ENCODE peak calls at places on chromosomes 3 and 15, in ten cellular contexts. One of them, this sample, is unnamed.

GRCh38 chr3:127263586-127264231 is 24.1 kb downstream of the PRR20G start:
- DNase-seq in GM23338: no peak
- DNase-seq in hepatocyte: no peak
- DNase-seq in astrocyte: no peak
- DNase-seq in tibial artery: no peak
- DNase-seq in Panc1: no peak
- DNase-seq in OCI-LY7: no peak
- DNase-seq in body of pancreas: no peak
- DNase-seq in foreskin keratinocyte: no peak
- DNase-seq in fibroblast of lung: no peak
- DNase-seq in this sample: peak; percentile 21

GRCh38 chr15:43102181-43102580 is 3.7 kb downstream of the UBR1 start:
- DNase-seq in GM23338: no peak
- DNase-seq in hepatocyte: no peak
- DNase-seq in astrocyte: no peak
- DNase-seq in tibial artery: no peak
- DNase-seq in Panc1: no peak
- DNase-seq in OCI-LY7: no peak
- DNase-seq in body of pancreas: no peak
- DNase-seq in foreskin keratinocyte: no peak
- DNase-seq in fibroblast of lung: no peak
- DNase-seq in this sample: no peak

GRCh38 chr3:16182612-16183011 is 8.1 kb downstream of the GALNT15 start:
- DNase-seq in GM23338: no peak
- DNase-seq in hepatocyte: no peak
- DNase-seq in astrocyte: no peak
- DNase-seq in tibial artery: peak; percentile 22
- DNase-seq in Panc1: no peak
- DNase-seq in OCI-LY7: no peak
- DNase-seq in body of pancreas: no peak
- DNase-seq in foreskin keratinocyte: no peak
- DNase-seq in fibroblast of lung: no peak
- DNase-seq in this sample: no peak

GRCh38 chr15:69830425-69830824 is 267.3 kb downstream of the TLE3 start:
- DNase-seq in GM23338: no peak
- DNase-seq in hepatocyte: no peak
- DNase-seq in astrocyte: no peak
- DNase-seq in tibial artery: no peak
- DNase-seq in Panc1: no peak
- DNase-seq in OCI-LY7: no peak
- DNase-seq in body of pancreas: no peak
- DNase-seq in foreskin keratinocyte: no peak
- DNase-seq in fibroblast of lung: no peak
- DNase-seq in this sample: no peak

GRCh38 chr3:131702156-131702555 is 199.4 kb upstream of the MRPL3 start:
- DNase-seq in GM23338: no peak
- DNase-seq in hepatocyte: no peak
- DNase-seq in astrocyte: peak; percentile 25
- DNase-seq in tibial artery: no peak
- DNase-seq in Panc1: no peak
- DNase-seq in OCI-LY7: no peak
- DNase-seq in body of pancreas: no peak
- DNase-seq in foreskin keratinocyte: no peak
- DNase-seq in fibroblast of lung: peak; percentile 42
- DNase-seq in this sample: no peak

GRCh38 chr15:89115547-89115946 is 27.3 kb downstream of the ABHD2 start:
- DNase-seq in GM23338: peak; percentile 50
- DNase-seq in hepatocyte: peak; percentile 71
- DNase-seq in astrocyte: no peak
- DNase-seq in tibial artery: no peak
- DNase-seq in Panc1: no peak
- DNase-seq in OCI-LY7: peak; percentile 32
- DNase-seq in body of pancreas: peak; percentile 94
- DNase-seq in foreskin keratinocyte: no peak
- DNase-seq in fibroblast of lung: peak; percentile 33
- DNase-seq in this sample: peak; percentile 73

GRCh38 chr15:70426065-70426821 is 328.5 kb upstream of the TLE3 start:
- DNase-seq in GM23338: no peak
- DNase-seq in hepatocyte: no peak
- DNase-seq in astrocyte: peak; percentile 21
- DNase-seq in tibial artery: no peak
- DNase-seq in Panc1: peak; percentile 24
- DNase-seq in OCI-LY7: no peak
- DNase-seq in body of pancreas: no peak
- DNase-seq in foreskin keratinocyte: peak; percentile 26
- DNase-seq in fibroblast of lung: peak; percentile 23
- DNase-seq in this sample: no peak

GRCh38 chr15:85298366-85298765 is 82.0 kb upstream of the AKAP13 start:
- DNase-seq in GM23338: no peak
- DNase-seq in hepatocyte: no peak
- DNase-seq in astrocyte: no peak
- DNase-seq in tibial artery: no peak
- DNase-seq in Panc1: no peak
- DNase-seq in OCI-LY7: no peak
- DNase-seq in body of pancreas: no peak
- DNase-seq in foreskin keratinocyte: no peak
- DNase-seq in fibroblast of lung: no peak
- DNase-seq in this sample: no peak

GRCh38 chr15:51016615-51017014 is 78.1 kb downstream of the TNFAIP8L3 start:
- DNase-seq in GM23338: no peak
- DNase-seq in hepatocyte: no peak
- DNase-seq in astrocyte: no peak
- DNase-seq in tibial artery: no peak
- DNase-seq in Panc1: no peak
- DNase-seq in OCI-LY7: no peak
- DNase-seq in body of pancreas: no peak
- DNase-seq in foreskin keratinocyte: no peak
- DNase-seq in fibroblast of lung: no peak
- DNase-seq in this sample: no peak

GRCh38 chr15:90583471-90584252 is 53.9 kb downstream of the CRTC3 start:
- DNase-seq in GM23338: peak; percentile 78
- DNase-seq in hepatocyte: no peak
- DNase-seq in astrocyte: no peak
- DNase-seq in tibial artery: no peak
- DNase-seq in Panc1: no peak
- DNase-seq in OCI-LY7: peak; percentile 13
- DNase-seq in body of pancreas: no peak
- DNase-seq in foreskin keratinocyte: no peak
- DNase-seq in fibroblast of lung: no peak
- DNase-seq in this sample: no peak

GRCh38 chr15:60523056-60523455 is 44.1 kb upstream of the ICE2 start:
- DNase-seq in GM23338: no peak
- DNase-seq in hepatocyte: no peak
- DNase-seq in astrocyte: peak; percentile 43
- DNase-seq in tibial artery: no peak
- DNase-seq in Panc1: no peak
- DNase-seq in OCI-LY7: no peak
- DNase-seq in body of pancreas: no peak
- DNase-seq in foreskin keratinocyte: peak; percentile 85
- DNase-seq in fibroblast of lung: peak; percentile 60
- DNase-seq in this sample: no peak

GRCh38 chr3:171219258-171219657 is 192.7 kb upstream of the SLC2A2 start:
- DNase-seq in GM23338: no peak
- DNase-seq in hepatocyte: no peak
- DNase-seq in astrocyte: no peak
- DNase-seq in tibial artery: no peak
- DNase-seq in Panc1: no peak
- DNase-seq in OCI-LY7: no peak
- DNase-seq in body of pancreas: no peak
- DNase-seq in foreskin keratinocyte: no peak
- DNase-seq in fibroblast of lung: no peak
- DNase-seq in this sample: no peak

GRCh38 chr3:122183521-122183892 is at the start of gene CASR:
- DNase-seq in GM23338: peak; percentile 52
- DNase-seq in hepatocyte: peak; percentile 21
- DNase-seq in astrocyte: no peak
- DNase-seq in tibial artery: no peak
- DNase-seq in Panc1: no peak
- DNase-seq in OCI-LY7: no peak
- DNase-seq in body of pancreas: peak; percentile 57
- DNase-seq in foreskin keratinocyte: peak; percentile 20
- DNase-seq in fibroblast of lung: no peak
- DNase-seq in this sample: no peak

GRCh38 chr3:38454884-38455638 is 1.4 kb downstream of the ACVR2B start:
- DNase-seq in GM23338: peak; percentile 89
- DNase-seq in hepatocyte: peak; percentile 88
- DNase-seq in astrocyte: no peak
- DNase-seq in tibial artery: peak; percentile 67
- DNase-seq in Panc1: no peak
- DNase-seq in OCI-LY7: peak; percentile 56
- DNase-seq in body of pancreas: peak; percentile 91
- DNase-seq in foreskin keratinocyte: peak; percentile 62
- DNase-seq in fibroblast of lung: peak; percentile 39
- DNase-seq in this sample: peak; percentile 88

GRCh38 chr3:186653984-186654383 is 11.8 kb upstream of the HRG start:
- DNase-seq in GM23338: peak; percentile 74
- DNase-seq in hepatocyte: no peak
- DNase-seq in astrocyte: no peak
- DNase-seq in tibial artery: no peak
- DNase-seq in Panc1: no peak
- DNase-seq in OCI-LY7: peak; percentile 14
- DNase-seq in body of pancreas: no peak
- DNase-seq in foreskin keratinocyte: no peak
- DNase-seq in fibroblast of lung: no peak
- DNase-seq in this sample: no peak
- TF ChIP-seq CTCF in GM23338: peak; percentile 45
- TF ChIP-seq CTCF in hepatocyte: no peak
- TF ChIP-seq CTCF in astrocyte: no peak
- TF ChIP-seq CTCF in tibial artery: no peak
- TF ChIP-seq CTCF in Panc1: peak; percentile 25
- TF ChIP-seq CTCF in OCI-LY7: peak; percentile 36
- TF ChIP-seq CTCF in body of pancreas: no peak
- TF ChIP-seq CTCF in foreskin keratinocyte: no peak
- TF ChIP-seq CTCF in fibroblast of lung: peak; percentile 20
- TF ChIP-seq CTCF in this sample: no peak

DNA sequence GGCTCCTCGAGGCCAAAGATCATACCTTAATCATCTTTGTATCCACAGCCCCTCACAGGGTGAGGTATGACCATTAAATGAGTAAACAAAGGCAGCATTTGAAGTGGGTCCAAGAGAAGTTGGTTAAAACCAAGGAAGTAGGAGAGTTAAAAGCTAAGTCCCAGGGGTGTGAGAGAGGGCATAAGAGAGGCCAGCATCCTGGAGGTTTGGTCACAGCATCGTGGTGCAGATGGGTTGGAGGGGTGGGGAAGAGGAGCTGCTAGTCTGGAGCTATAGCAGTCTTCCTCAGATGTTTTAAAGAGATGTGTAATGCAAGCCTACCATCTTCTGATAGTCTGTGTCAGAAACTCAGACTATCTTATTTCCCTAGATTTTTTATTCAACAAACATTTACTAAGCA is 155.2 kb downstream of the GHSR start:
- DNase-seq in GM23338: no peak
- DNase-seq in hepatocyte: no peak
- DNase-seq in astrocyte: no peak
- DNase-seq in tibial artery: no peak
- DNase-seq in Panc1: no peak
- DNase-seq in OCI-LY7: no peak
- DNase-seq in body of pancreas: no peak
- DNase-seq in foreskin keratinocyte: no peak
- DNase-seq in fibroblast of lung: no peak
- DNase-seq in this sample: no peak
- H3K4me1 ChIP-seq in GM23338: no peaks in the 10 kb centered on the region
- H3K4me1 ChIP-seq in hepatocyte: peaks cover 20% of the 10 kb centered on the region
- H3K4me1 ChIP-seq in astrocyte: no peaks in the 10 kb centered on the region
- H3K4me1 ChIP-seq in tibial artery: no peaks in the 10 kb centered on the region
- H3K4me1 ChIP-seq in Panc1: no peaks in the 10 kb centered on the region
- H3K4me1 ChIP-seq in OCI-LY7: no peaks in the 10 kb centered on the region
- H3K4me1 ChIP-seq in body of pancreas: peaks cover 7% of the 10 kb centered on the region
- H3K4me1 ChIP-seq in foreskin keratinocyte: no peaks in the 10 kb centered on the region
- H3K4me1 ChIP-seq in fibroblast of lung: no peaks in the 10 kb centered on the region
- H3K4me1 ChIP-seq in this sample: no peaks in the 10 kb centered on the region

GRCh38 chr15:52802110-52802509 is 12.0 kb upstream of the ONECUT1 start:
- DNase-seq in GM23338: no peak
- DNase-seq in hepatocyte: no peak
- DNase-seq in astrocyte: no peak
- DNase-seq in tibial artery: no peak
- DNase-seq in Panc1: no peak
- DNase-seq in OCI-LY7: no peak
- DNase-seq in body of pancreas: no peak
- DNase-seq in foreskin keratinocyte: no peak
- DNase-seq in fibroblast of lung: no peak
- DNase-seq in this sample: no peak
- H3K27ac ChIP-seq in GM23338: no peak overlapping the region
- H3K27ac ChIP-seq in hepatocyte: no peak overlapping the region
- H3K27ac ChIP-seq in astrocyte: no peak overlapping the region
- H3K27ac ChIP-seq in tibial artery: no peak overlapping the region
- H3K27ac ChIP-seq in Panc1: no peak overlapping the region
- H3K27ac ChIP-seq in OCI-LY7: no peak overlapping the region
- H3K27ac ChIP-seq in body of pancreas: no peak overlapping the region
- H3K27ac ChIP-seq in foreskin keratinocyte: no peak overlapping the region
- H3K27ac ChIP-seq in fibroblast of lung: no peak overlapping the region
- H3K27ac ChIP-seq in this sample: no peak overlapping the region

GRCh38 chr15:29942144-29942543 is 119.9 kb upstream of the TJP1 start:
- DNase-seq in GM23338: peak; percentile 61
- DNase-seq in hepatocyte: no peak
- DNase-seq in astrocyte: no peak
- DNase-seq in tibial artery: no peak
- DNase-seq in Panc1: no peak
- DNase-seq in OCI-LY7: no peak
- DNase-seq in body of pancreas: no peak
- DNase-seq in foreskin keratinocyte: no peak
- DNase-seq in fibroblast of lung: no peak
- DNase-seq in this sample: no peak
- TF ChIP-seq CTCF in GM23338: peak; percentile 60
- TF ChIP-seq CTCF in hepatocyte: peak; percentile 37
- TF ChIP-seq CTCF in astrocyte: peak; percentile 19
- TF ChIP-seq CTCF in tibial artery: peak; percentile 12
- TF ChIP-seq CTCF in Panc1: peak; percentile 58
- TF ChIP-seq CTCF in OCI-LY7: peak; percentile 11
- TF ChIP-seq CTCF in body of pancreas: peak; percentile 26
- TF ChIP-seq CTCF in foreskin keratinocyte: no peak
- TF ChIP-seq CTCF in fibroblast of lung: peak; percentile 34
- TF ChIP-seq CTCF in this sample: no peak

GRCh38 chr15:75702431-75702830 is 10.2 kb downstream of the CSPG4 start:
- DNase-seq in GM23338: no peak
- DNase-seq in hepatocyte: no peak
- DNase-seq in astrocyte: no peak
- DNase-seq in tibial artery: no peak
- DNase-seq in Panc1: no peak
- DNase-seq in OCI-LY7: no peak
- DNase-seq in body of pancreas: no peak
- DNase-seq in foreskin keratinocyte: no peak
- DNase-seq in fibroblast of lung: no peak
- DNase-seq in this sample: no peak
- H3K4me1 ChIP-seq in GM23338: no peaks in the 10 kb centered on the region
- H3K4me1 ChIP-seq in hepatocyte: peaks cover 12% of the 10 kb centered on the region
- H3K4me1 ChIP-seq in astrocyte: peaks cover 39% of the 10 kb centered on the region
- H3K4me1 ChIP-seq in tibial artery: peaks cover 9% of the 10 kb centered on the region
- H3K4me1 ChIP-seq in Panc1: no peaks in the 10 kb centered on the region
- H3K4me1 ChIP-seq in OCI-LY7: peaks cover 8% of the 10 kb centered on the region
- H3K4me1 ChIP-seq in body of pancreas: no peaks in the 10 kb centered on the region
- H3K4me1 ChIP-seq in foreskin keratinocyte: peaks cover 8% of the 10 kb centered on the region
- H3K4me1 ChIP-seq in fibroblast of lung: peaks cover 44% of the 10 kb centered on the region
- H3K4me1 ChIP-seq in this sample: no peaks in the 10 kb centered on the region

DNA sequence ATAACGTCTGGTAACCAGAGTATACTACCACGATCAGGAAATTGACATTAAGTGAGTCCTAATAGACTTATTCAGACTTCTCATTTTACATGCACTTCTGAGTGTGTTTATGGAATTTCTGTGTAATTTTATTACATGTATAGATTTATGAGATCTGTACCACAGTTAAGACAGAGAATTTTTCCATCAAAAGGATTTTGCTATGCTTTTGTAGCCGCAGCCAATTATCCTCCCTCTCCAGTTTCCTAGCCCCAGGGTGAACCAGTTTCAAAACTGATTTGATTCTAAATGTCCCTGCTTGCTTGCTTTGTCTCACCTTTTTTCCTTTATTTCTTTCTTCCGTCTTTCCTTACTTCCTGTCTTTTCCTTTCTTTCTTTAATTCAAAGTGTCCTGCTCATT is 661.2 kb upstream of the BCHE start:
- DNase-seq in GM23338: no peak
- DNase-seq in hepatocyte: no peak
- DNase-seq in astrocyte: no peak
- DNase-seq in tibial artery: no peak
- DNase-seq in Panc1: no peak
- DNase-seq in OCI-LY7: no peak
- DNase-seq in body of pancreas: no peak
- DNase-seq in foreskin keratinocyte: peak; percentile 27
- DNase-seq in fibroblast of lung: no peak
- DNase-seq in this sample: no peak
- H3K27ac ChIP-seq in GM23338: no peak overlapping the region
- H3K27ac ChIP-seq in hepatocyte: no peak overlapping the region
- H3K27ac ChIP-seq in astrocyte: no peak overlapping the region
- H3K27ac ChIP-seq in tibial artery: no peak overlapping the region
- H3K27ac ChIP-seq in Panc1: no peak overlapping the region
- H3K27ac ChIP-seq in OCI-LY7: no peak overlapping the region
- H3K27ac ChIP-seq in body of pancreas: no peak overlapping the region
- H3K27ac ChIP-seq in foreskin keratinocyte: no peak overlapping the region
- H3K27ac ChIP-seq in fibroblast of lung: no peak overlapping the region
- H3K27ac ChIP-seq in this sample: no peak overlapping the region